ENCODE peak calls at places on chromosome 17, in five cellular contexts. Z, K, R, E and O are unnamed samples.

GRCh38 chr17:28686296-28686695 is 24.3 kb downstream of the SUPT6H start:
- DNase-seq in Z (no peak), K (no peak), R (no peak), E (no peak), O (no peak)

GRCh38 chr17:68334393-68334792 is 43.1 kb downstream of the ARSG start:
- DNase-seq in Z (no peak), K (no peak), R (no peak), E (no peak), O (no peak)

GRCh38 chr17:37447641-37448040 is 41.0 kb downstream of the TADA2A start:
- DNase-seq in Z (peak), K (no peak), R (no peak), E (no peak), O (peak)

GRCh38 chr17:29178750-29179231 is 1.4 kb downstream of the MYO18A start:
- DNase-seq in Z (no peak), K (peak), R (no peak), E (no peak), O (no peak)

GRCh38 chr17:67253379-67253778 is 8.4 kb upstream of the HELZ start:
- DNase-seq in Z (peak), K (no peak), R (no peak), E (no peak), O (no peak)

GRCh38 chr17:16352303-16352837 is 899 bp downstream of the CENPV start:
- DNase-seq in Z (peak), K (peak), R (peak), E (no peak), O (peak)

GRCh38 chr17:39016193-39017153 is 49.3 kb upstream of the FBXO47 start:
- DNase-seq in Z (no peak), K (no peak), R (no peak), E (peak), O (no peak)

GRCh38 chr17:77516902-77517301 is 376.1 kb downstream of the SEC14L1 start:
- DNase-seq in Z (peak), K (peak), R (no peak), E (no peak), O (peak)

GRCh38 chr17:15944720-15945492 is at the start of gene ADORA2B:
- DNase-seq in Z (peak), K (peak), R (peak), E (no peak), O (peak)

GRCh38 chr17:17502741-17503565 is 6.8 kb upstream of the RASD1 start:
- DNase-seq in Z (no peak), K (no peak), R (no peak), E (no peak), O (no peak)

GRCh38 chr17:50931003-50931878 is 65.1 kb upstream of the TOB1 start:
- DNase-seq in Z (peak), K (peak), R (peak), E (peak), O (peak)

GRCh38 chr17:74214642-74215331 is 1.4 kb downstream of the TTYH2 start:
- DNase-seq in Z (no peak), K (no peak), R (no peak), E (no peak), O (no peak)

GRCh38 chr17:51166987-51167931 is 1.0 kb downstream of the NME2 start:
- DNase-seq in Z (peak), K (peak), R (peak), E (peak), O (peak)

GRCh38 chr17:60303406-60304099 is 88.4 kb downstream of the USP32 start:
- DNase-seq in Z (peak), K (no peak), R (no peak), E (no peak), O (no peak)

GRCh38 chr17:82065638-82066303 is at the start of gene DUS1L:
- DNase-seq in Z (peak), K (peak), R (peak), E (peak), O (no peak)

GRCh38 chr17:35801583-35802224 is 6.3 kb upstream of the MMP28 start:
- DNase-seq in Z (peak), K (no peak), R (peak), E (peak), O (no peak)

GRCh38 chr17:27497696-27498095 is 41.4 kb downstream of the KSR1 start:
- DNase-seq in Z (no peak), K (no peak), R (peak), E (no peak), O (no peak)

GRCh38 chr17:18248300-18248731 is 10.2 kb downstream of the FLII start:
- DNase-seq in Z (peak), K (peak), R (peak), E (peak), O (peak)

GRCh38 chr17:74639704-74640142 is 16.2 kb upstream of the CD300E start:
- DNase-seq in Z (no peak), K (no peak), R (peak), E (no peak), O (no peak)

GRCh38 chr17:51120357-51120738 is 320 bp downstream of the SPAG9 start:
- DNase-seq in Z (no peak), K (peak), R (peak), E (peak), O (peak)

GRCh38 chr17:60147553-60148241 is 2.1 kb upstream of the CA4 start:
- DNase-seq in Z (no peak), K (no peak), R (no peak), E (no peak), O (no peak)

GRCh38 chr17:77529328-77529650 is 388.5 kb downstream of the SEC14L1 start:
- DNase-seq in Z (no peak), K (no peak), R (no peak), E (no peak), O (no peak)

GRCh38 chr17:9875441-9875840 is 29.6 kb downstream of the RCVRN start:
- DNase-seq in Z (peak), K (no peak), R (no peak), E (no peak), O (peak)

GRCh38 chr17:29216856-29217255 is 29.8 kb upstream of the CRYBA1 start:
- DNase-seq in Z (no peak), K (no peak), R (no peak), E (no peak), O (no peak)

GRCh38 chr17:39209317-39210092 is 9.4 kb downstream of the RPL19 start:
- DNase-seq in Z (peak), K (no peak), R (no peak), E (peak), O (peak)

GRCh38 chr17:57861000-57861736 is 11.3 kb upstream of the MRPS23 start:
- DNase-seq in Z (peak), K (peak), R (peak), E (no peak), O (no peak)

GRCh38 chr17:75566456-75567233 is 21.0 kb upstream of the MYO15B start:
- DNase-seq in Z (no peak), K (no peak), R (no peak), E (no peak), O (no peak)

GRCh38 chr17:75876938-75877751 is 1.2 kb downstream of the TRIM47 start:
- DNase-seq in Z (peak), K (peak), R (no peak), E (no peak), O (peak)

GRCh38 chr17:64635647-64636305 is 26.3 kb downstream of the SMURF2 start:
- DNase-seq in Z (peak), K (peak), R (peak), E (no peak), O (peak)

GRCh38 chr17:34252890-34253525 is 2.1 kb upstream of the CCL2 start:
- DNase-seq in Z (peak), K (no peak), R (no peak), E (no peak), O (peak)

GRCh38 chr17:60971515-60972369 is 294.1 kb downstream of the BCAS3 start:
- DNase-seq in Z (peak), K (peak), R (peak), E (no peak), O (peak)

DNA sequence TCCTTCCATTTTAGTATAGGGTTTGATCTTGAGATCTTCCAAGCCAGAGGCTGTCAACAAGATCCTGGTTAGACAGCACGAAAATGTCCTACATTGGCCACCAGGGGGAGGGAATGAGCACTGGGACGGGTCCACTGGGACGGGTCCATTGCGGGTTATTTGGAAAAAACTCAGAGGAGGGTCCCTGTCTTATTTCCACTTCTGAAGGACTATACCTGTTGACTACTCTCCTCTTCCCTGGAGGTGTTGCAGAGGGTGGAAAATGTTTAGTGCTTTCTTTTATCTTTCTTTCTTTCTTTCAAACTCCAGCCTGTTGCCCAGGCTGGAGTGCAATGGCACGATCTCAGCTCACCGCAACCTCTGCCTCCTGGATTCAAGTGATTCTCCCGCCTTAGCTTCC is 2.5 kb downstream of the TTLL6 start:
- DNase-seq in Z (peak), K (peak), R (peak), E (peak), O (peak)
- TF ChIP-seq CTCF in Z (peak), K (peak), R (peak), E (peak), O (peak)

GRCh38 chr17:48293319-48294192 is 136.5 kb downstream of the SKAP1 start:
- DNase-seq in Z (no peak), K (peak), R (no peak), E (no peak), O (no peak)
- TF ChIP-seq CTCF in Z (no peak), K (no peak), R (no peak), E (no peak), O (no peak)

GRCh38 chr17:32335647-32336046 is 6.3 kb downstream of the C17orf75 start:
- DNase-seq in Z (peak), K (no peak), R (no peak), E (no peak), O (peak)

GRCh38 chr17:32345953-32346600 is 3.9 kb upstream of the ZNF207 start:
- DNase-seq in Z (no peak), K (no peak), R (no peak), E (no peak), O (no peak)

GRCh38 chr17:32342603-32343325 is 791 bp upstream of the C17orf75 start:
- DNase-seq in Z (no peak), K (peak), R (no peak), E (no peak), O (no peak)

GRCh38 chr17:32341857-32342602 is at the start of gene C17orf75:
- DNase-seq in Z (peak), K (peak), R (peak), E (peak), O (peak)

GRCh38 chr17:32341141-32341856 is 674 bp downstream of the C17orf75 start:
- DNase-seq in Z (no peak), K (peak), R (peak), E (peak), O (peak)
- TF ChIP-seq CTCF in Z (no peak), K (peak), R (peak), E (peak), O (peak)

GRCh38 chr17:62778990-62779681 is 29.0 kb downstream of the MARCHF10 start:
- DNase-seq in Z (peak), K (peak), R (no peak), E (no peak), O (peak)

GRCh38 chr17:62780951-62781350 is 27.2 kb downstream of the MARCHF10 start:
- DNase-seq in Z (no peak), K (no peak), R (no peak), E (no peak), O (peak)

GRCh38 chr17:62781826-62782225 is 26.3 kb downstream of the MARCHF10 start:
- DNase-seq in Z (peak), K (peak), R (no peak), E (no peak), O (no peak)

GRCh38 chr17:62781356-62781755 is 26.8 kb downstream of the MARCHF10 start:
- DNase-seq in Z (peak), K (no peak), R (no peak), E (no peak), O (no peak)

GRCh38 chr17:62780273-62780672 is 27.8 kb downstream of the MARCHF10 start:
- DNase-seq in Z (no peak), K (no peak), R (no peak), E (no peak), O (no peak)
- TF ChIP-seq CTCF in Z (no peak), K (no peak), R (no peak), E (no peak), O (no peak)

GRCh38 chr17:3693099-3693498 is 2.9 kb downstream of the P2RX5 start:
- DNase-seq in Z (no peak), K (no peak), R (no peak), E (no peak), O (no peak)

GRCh38 chr17:3693829-3694231 is 2.1 kb downstream of the P2RX5 start:
- DNase-seq in Z (no peak), K (no peak), R (peak), E (no peak), O (no peak)

GRCh38 chr17:3690094-3690715 is 5.8 kb downstream of the P2RX5 start:
- DNase-seq in Z (no peak), K (no peak), R (no peak), E (no peak), O (no peak)

GRCh38 chr17:3691539-3692166 is 4.3 kb downstream of the P2RX5 start:
- DNase-seq in Z (no peak), K (no peak), R (no peak), E (no peak), O (no peak)

GRCh38 chr17:3692346-3692745 is 3.6 kb downstream of the P2RX5 start:
- DNase-seq in Z (no peak), K (no peak), R (no peak), E (no peak), O (no peak)
- TF ChIP-seq CTCF in Z (no peak), K (no peak), R (peak), E (no peak), O (peak)

GRCh38 chr17:42920922-42921321 is 20.3 kb downstream of the G6PC1 start:
- DNase-seq in Z (no peak), K (no peak), R (peak), E (no peak), O (no peak)
- TF ChIP-seq CTCF in Z (no peak), K (no peak), R (no peak), E (no peak), O (no peak)

GRCh38 chr17:48571024-48571818 is 6.9 kb downstream of the HOXB4 start:
- DNase-seq in Z (peak), K (no peak), R (no peak), E (no peak), O (no peak)

GRCh38 chr17:48570325-48571023 is 7.7 kb downstream of the HOXB4 start:
- DNase-seq in Z (peak), K (no peak), R (no peak), E (no peak), O (no peak)

GRCh38 chr17:48567646-48568354 is 10.3 kb downstream of the HOXB4 start:
- DNase-seq in Z (peak), K (no peak), R (no peak), E (no peak), O (no peak)

GRCh38 chr17:48568499-48569259 is 9.5 kb downstream of the HOXB4 start:
- DNase-seq in Z (peak), K (no peak), R (no peak), E (no peak), O (no peak)

GRCh38 chr17:48569676-48570324 is 8.3 kb downstream of the HOXB4 start:
- DNase-seq in Z (peak), K (no peak), R (no peak), E (no peak), O (no peak)
- TF ChIP-seq CTCF in Z (peak), K (no peak), R (no peak), E (no peak), O (peak)